ENCODE peak calls at places on chromosome 2, in six cellular contexts. B is prostate gland, L is tibial artery, E is spleen, V is SJSA1, F is endodermal cell. W is an unnamed sample. For H3K9me3, the result is how much of the 10 kb centered on the place peaks cover.

GRCh38 chr2:169426069-169426663 is 53.1 kb upstream of the BBS5 start:
- DNase-seq in B (no peak), L (no peak), E (no peak), V (no peak), F (no peak), W (no peak)

GRCh38 chr2:222993920-222994650 is 57.9 kb upstream of the KCNE4 start:
- DNase-seq in B (peak), L (peak), E (no peak), V (no peak), F (no peak), W (no peak)

GRCh38 chr2:27798948-27799645 is 27.6 kb downstream of the MRPL33 start:
- DNase-seq in B (no peak), L (peak), E (no peak), V (peak), F (peak), W (no peak)

GRCh38 chr2:160221391-160222276 is 21.6 kb upstream of the ITGB6 start:
- DNase-seq in B (peak), L (no peak), E (no peak), V (peak), F (no peak), W (no peak)

GRCh38 chr2:51472300-51472699 is 440.4 kb upstream of the NRXN1 start:
- DNase-seq in B (no peak), L (no peak), E (no peak), V (no peak), F (no peak), W (no peak)

GRCh38 chr2:99472327-99472960 is 17.4 kb downstream of the REV1 start:
- DNase-seq in B (peak), L (no peak), E (no peak), V (no peak), F (no peak), W (no peak)

GRCh38 chr2:211133766-211134165 is 577.4 kb downstream of the CPS1 start:
- DNase-seq in B (no peak), L (no peak), E (no peak), V (no peak), F (no peak), W (no peak)

GRCh38 chr2:55420901-55421300 is 1.2 kb upstream of the CCDC88A start:
- DNase-seq in B (no peak), L (no peak), E (no peak), V (no peak), F (no peak), W (no peak)

GRCh38 chr2:18684202-18685040 is 95.1 kb upstream of the NT5C1B start:
- DNase-seq in B (no peak), L (no peak), E (no peak), V (no peak), F (no peak), W (no peak)

GRCh38 chr2:207892676-207893402 is 123.1 kb upstream of the FZD5 start:
- DNase-seq in B (peak), L (no peak), E (no peak), V (no peak), F (no peak), W (no peak)

GRCh38 chr2:202847693-202848524 is 23.7 kb downstream of the ICA1L start:
- DNase-seq in B (no peak), L (no peak), E (no peak), V (no peak), F (no peak), W (no peak)

GRCh38 chr2:20584045-20584636 is 66.8 kb downstream of the HS1BP3 start:
- DNase-seq in B (no peak), L (no peak), E (peak), V (no peak), F (no peak), W (no peak)

GRCh38 chr2:238338710-238339394 is 18.5 kb downstream of the TRAF3IP1 start:
- DNase-seq in B (no peak), L (no peak), E (no peak), V (no peak), F (peak), W (no peak)

GRCh38 chr2:191165190-191165643 is 14.4 kb upstream of the STAT4 start:
- DNase-seq in B (peak), L (no peak), E (no peak), V (no peak), F (no peak), W (no peak)

GRCh38 chr2:108377411-108377810 is 343 bp upstream of the SULT1C4 start:
- DNase-seq in B (no peak), L (no peak), E (no peak), V (no peak), F (no peak), W (no peak)

GRCh38 chr2:3044587-3045317 is 332.9 kb downstream of the EIPR1 start:
- DNase-seq in B (no peak), L (no peak), E (no peak), V (no peak), F (peak), W (no peak)

GRCh38 chr2:8571286-8571791 is 110.5 kb upstream of the ID2 start:
- DNase-seq in B (no peak), L (no peak), E (no peak), V (peak), F (no peak), W (no peak)

GRCh38 chr2:55403177-55403998 is 16.3 kb downstream of the CCDC88A start:
- DNase-seq in B (no peak), L (no peak), E (no peak), V (no peak), F (no peak), W (no peak)

GRCh38 chr2:20382965-20383800 is 32.5 kb upstream of the PUM2 start:
- DNase-seq in B (no peak), L (no peak), E (no peak), V (no peak), F (no peak), W (no peak)

GRCh38 chr2:232925153-232925768 is 55.2 kb downstream of the SNORC start:
- DNase-seq in B (no peak), L (no peak), E (no peak), V (peak), F (peak), W (no peak)

GRCh38 chr2:146031158-146031557 is 1511.2 kb upstream of the ZEB2 start:
- DNase-seq in B (no peak), L (no peak), E (no peak), V (no peak), F (no peak), W (no peak)

GRCh38 chr2:45922577-45922988 is 271.1 kb downstream of the PRKCE start:
- DNase-seq in B (no peak), L (no peak), E (no peak), V (no peak), F (peak), W (no peak)

GRCh38 chr2:240590681-240591111 is 4.2 kb downstream of the CAPN10 start:
- DNase-seq in B (no peak), L (peak), E (peak), V (no peak), F (no peak), W (no peak)

GRCh38 chr2:81437474-81438000 is 1133.0 kb upstream of the LRRTM1 start:
- DNase-seq in B (no peak), L (no peak), E (no peak), V (no peak), F (no peak), W (no peak)

GRCh38 chr2:30936924-30937323 is 129.7 kb upstream of the CAPN13 start:
- DNase-seq in B (no peak), L (no peak), E (no peak), V (no peak), F (peak), W (no peak)

GRCh38 chr2:26246818-26247217 is 2.1 kb downstream of the HADHB start:
- DNase-seq in B (no peak), L (no peak), E (no peak), V (no peak), F (no peak), W (no peak)

GRCh38 chr2:47070920-47071824 is 83.9 kb downstream of the STPG4 start:
- DNase-seq in B (peak), L (peak), E (no peak), V (peak), F (no peak), W (no peak)

GRCh38 chr2:235642446-235643107 is 148.7 kb downstream of the AGAP1 start:
- DNase-seq in B (no peak), L (no peak), E (no peak), V (no peak), F (no peak), W (no peak)

GRCh38 chr2:238005528-238005927 is 38.7 kb downstream of the UBE2F start:
- DNase-seq in B (no peak), L (no peak), E (no peak), V (no peak), F (no peak), W (no peak)

GRCh38 chr2:64220285-64220684 is 76.1 kb upstream of the PELI1 start:
- DNase-seq in B (no peak), L (no peak), E (no peak), V (no peak), F (no peak), W (no peak)

GRCh38 chr2:38178556-38179419 is 102.8 kb upstream of the CYP1B1 start:
- DNase-seq in B (no peak), L (no peak), E (no peak), V (peak), F (no peak), W (no peak)

GRCh38 chr2:224837558-224837957 is 121.4 kb upstream of the CCDC195 start:
- DNase-seq in B (no peak), L (no peak), E (no peak), V (peak), F (no peak), W (no peak)

GRCh38 chr2:172307800-172308199 is 119.6 kb upstream of the ITGA6 start:
- DNase-seq in B (peak), L (no peak), E (no peak), V (no peak), F (no peak), W (no peak)

GRCh38 chr2:183927367-183928355 is 670.7 kb upstream of the ZNF804A start:
- DNase-seq in B (no peak), L (no peak), E (no peak), V (no peak), F (no peak), W (no peak)

GRCh38 chr2:9780368-9781130 is 62.7 kb upstream of the TAF1B start:
- DNase-seq in B (no peak), L (peak), E (no peak), V (no peak), F (no peak), W (no peak)

GRCh38 chr2:42450136-42450535 is 43.6 kb downstream of the KCNG3 start:
- DNase-seq in B (no peak), L (no peak), E (no peak), V (no peak), F (no peak), W (no peak)

GRCh38 chr2:85988914-85989270 is 100.1 kb upstream of the ST3GAL5 start:
- DNase-seq in B (no peak), L (no peak), E (no peak), V (peak), F (no peak), W (no peak)

GRCh38 chr2:67142741-67143140 is 254.4 kb upstream of the ETAA1 start:
- DNase-seq in B (no peak), L (no peak), E (no peak), V (no peak), F (no peak), W (no peak)
- H3K9me3 ChIP-seq in B (under half), L (under half), E (under half), V (under half), F (under half), W (under half)

DNA sequence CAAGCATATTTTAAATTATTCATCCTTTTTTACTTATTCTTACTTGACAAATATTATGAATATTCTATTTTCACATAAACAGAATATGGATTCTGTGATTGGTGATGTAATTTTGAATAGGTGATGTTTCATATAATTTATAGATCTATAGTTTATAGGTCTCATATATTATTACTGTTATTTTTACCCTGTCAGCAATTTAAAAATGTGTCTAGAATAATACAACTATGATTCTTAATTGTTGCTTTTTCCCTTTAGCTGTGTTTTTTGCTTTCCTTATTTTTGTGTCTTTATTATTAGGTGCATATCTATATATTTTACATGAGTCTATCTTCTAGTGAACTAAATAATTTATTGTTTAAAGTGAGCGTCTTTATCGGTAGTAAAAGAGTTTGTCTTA is 226.7 kb upstream of the FSIP2 start:
- DNase-seq in B (no peak), L (no peak), E (no peak), V (no peak), F (no peak), W (no peak)
- H3K9me3 ChIP-seq in B (under half), L (under half), E (half or more), V (under half), F (under half), W (under half)

GRCh38 chr2:196652869-196653268 is 13.4 kb downstream of the CCDC150 start:
- DNase-seq in B (no peak), L (no peak), E (no peak), V (no peak), F (no peak), W (no peak)
- H3K9me3 ChIP-seq in B (under half), L (under half), E (half or more), V (under half), F (half or more), W (under half)

GRCh38 chr2:67079729-67080128 is 317.4 kb upstream of the ETAA1 start:
- DNase-seq in B (no peak), L (no peak), E (no peak), V (no peak), F (no peak), W (no peak)

GRCh38 chr2:67076265-67076664 is 320.9 kb upstream of the ETAA1 start:
- DNase-seq in B (no peak), L (no peak), E (no peak), V (no peak), F (no peak), W (no peak)

GRCh38 chr2:67070826-67071225 is 326.3 kb upstream of the ETAA1 start:
- DNase-seq in B (no peak), L (no peak), E (no peak), V (no peak), F (no peak), W (no peak)

GRCh38 chr2:67075056-67075455 is 322.1 kb upstream of the ETAA1 start:
- DNase-seq in B (no peak), L (no peak), E (no peak), V (no peak), F (no peak), W (no peak)

GRCh38 chr2:67075530-67076253 is 321.4 kb upstream of the ETAA1 start:
- DNase-seq in B (no peak), L (no peak), E (no peak), V (no peak), F (no peak), W (no peak)
- H3K9me3 ChIP-seq in B (under half), L (under half), E (under half), V (under half), F (under half), W (under half)

DNA sequence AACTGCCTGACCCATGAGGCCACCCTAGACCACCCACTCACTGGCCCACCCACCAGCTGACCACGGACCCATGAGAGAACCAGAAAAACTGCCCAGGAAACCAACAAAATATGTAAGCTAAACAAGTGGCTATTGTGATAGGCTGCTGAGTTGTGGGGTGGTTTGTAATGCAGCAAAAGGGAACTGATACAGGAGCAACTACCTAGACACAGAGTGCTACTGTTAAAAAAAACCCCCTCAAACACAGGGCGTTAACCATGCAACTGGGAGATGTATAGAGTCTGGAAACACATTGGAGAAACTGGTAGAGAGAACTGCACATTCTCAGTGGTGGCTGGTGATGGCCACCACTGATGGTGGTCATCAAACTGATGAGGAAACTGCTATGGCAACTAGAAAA is 206.3 kb upstream of the GYPC start:
- DNase-seq in B (no peak), L (no peak), E (no peak), V (no peak), F (no peak), W (no peak)
- H3K9me3 ChIP-seq in B (under half), L (under half), E (under half), V (under half), F (under half), W (under half)

GRCh38 chr2:23320058-23320457 is 64.9 kb upstream of the KLHL29 start:
- DNase-seq in B (no peak), L (no peak), E (no peak), V (no peak), F (peak), W (no peak)
- H3K9me3 ChIP-seq in B (under half), L (under half), E (under half), V (under half), F (under half), W (under half)

GRCh38 chr2:168210216-168210897 is 37.0 kb downstream of the STK39 start:
- DNase-seq in B (no peak), L (no peak), E (no peak), V (no peak), F (no peak), W (no peak)
- H3K9me3 ChIP-seq in B (under half), L (under half), E (under half), V (under half), F (under half), W (under half)

W was measured in T-helper 17 cell.